ENCODE peak calls at places on chromosomes 6 and 20, in eight cellular contexts. V, P, G, E, B, I, O and H are unnamed samples.
A peak's percentile ranks its signal among the peaks of the same experiment; 100 is the strongest.

GRCh38 chr6:104887350-104887749 is 27.6 kb upstream of the HACE1 start:
- DNase-seq in E (peak; percentile 41), I (no peak), B (no peak), P (no peak), G (no peak), V (no peak), O (no peak), H (no peak)

GRCh38 chr6:28474441-28475219 is 31.3 kb upstream of the ZSCAN23 start:
- DNase-seq in G (no peak), O (peak; percentile 51), E (peak; percentile 86), V (no peak), I (no peak), B (no peak), P (peak; percentile 92), H (peak; percentile 48)

GRCh38 chr20:34017610-34018009 is 23.9 kb downstream of the RALY start:
- DNase-seq in E (no peak), G (no peak), I (no peak), O (no peak), P (peak; percentile 92), B (no peak), V (no peak), H (no peak)

GRCh38 chr20:19552144-19552895 is 205.7 kb upstream of the RIN2 start:
- DNase-seq in I (peak; percentile 74), B (peak; percentile 49), V (peak; percentile 85), O (no peak), P (no peak), G (no peak), E (no peak), H (peak; percentile 28)

GRCh38 chr6:37218061-37218460 is 39.5 kb upstream of the TBC1D22B start:
- DNase-seq in E (no peak), I (no peak), B (no peak), P (no peak), G (no peak), V (no peak), O (no peak), H (no peak)

GRCh38 chr6:109172096-109172495 is 76.8 kb downstream of the CEP57L1 start:
- DNase-seq in I (no peak), V (no peak), G (no peak), P (peak; percentile 32), O (no peak), E (no peak), B (no peak), H (no peak)

GRCh38 chr6:107082045-107082444 is 33.3 kb downstream of the BEND3 start:
- DNase-seq in G (no peak), P (no peak), E (no peak), V (no peak), I (no peak), B (no peak), O (peak; percentile 12), H (no peak)

GRCh38 chr6:37579444-37580067 is 79.9 kb upstream of the CCDC167 start:
- DNase-seq in P (no peak), E (no peak), O (no peak), G (no peak), B (no peak), I (no peak), V (no peak), H (no peak)

GRCh38 chr6:130858498-130859160 is 31.4 kb downstream of the SMLR1 start:
- DNase-seq in E (no peak), O (no peak), V (no peak), P (no peak), B (no peak), I (no peak), G (no peak), H (no peak)

GRCh38 chr6:36791553-36792171 is 47.6 kb downstream of the CPNE5 start:
- DNase-seq in B (no peak), V (no peak), E (no peak), I (no peak), O (no peak), G (no peak), P (no peak), H (no peak)

GRCh38 chr20:51204794-51205193 is 181.9 kb upstream of the KCNG1 start:
- DNase-seq in P (no peak), G (no peak), B (no peak), I (no peak), E (no peak), V (no peak), O (no peak), H (no peak)

GRCh38 chr20:51204051-51204450 is 181.1 kb upstream of the KCNG1 start:
- DNase-seq in G (no peak), O (no peak), I (no peak), V (no peak), E (no peak), B (no peak), P (no peak), H (no peak)

GRCh38 chr20:51211191-51211590 is 188.3 kb upstream of the KCNG1 start:
- DNase-seq in V (peak; percentile 7), G (no peak), E (no peak), I (no peak), P (no peak), O (no peak), B (no peak), H (no peak)

GRCh38 chr20:51208162-51208561 is 185.3 kb upstream of the KCNG1 start:
- DNase-seq in I (no peak), B (no peak), G (no peak), E (no peak), V (peak; percentile 20), O (no peak), P (no peak), H (no peak)

DNA sequence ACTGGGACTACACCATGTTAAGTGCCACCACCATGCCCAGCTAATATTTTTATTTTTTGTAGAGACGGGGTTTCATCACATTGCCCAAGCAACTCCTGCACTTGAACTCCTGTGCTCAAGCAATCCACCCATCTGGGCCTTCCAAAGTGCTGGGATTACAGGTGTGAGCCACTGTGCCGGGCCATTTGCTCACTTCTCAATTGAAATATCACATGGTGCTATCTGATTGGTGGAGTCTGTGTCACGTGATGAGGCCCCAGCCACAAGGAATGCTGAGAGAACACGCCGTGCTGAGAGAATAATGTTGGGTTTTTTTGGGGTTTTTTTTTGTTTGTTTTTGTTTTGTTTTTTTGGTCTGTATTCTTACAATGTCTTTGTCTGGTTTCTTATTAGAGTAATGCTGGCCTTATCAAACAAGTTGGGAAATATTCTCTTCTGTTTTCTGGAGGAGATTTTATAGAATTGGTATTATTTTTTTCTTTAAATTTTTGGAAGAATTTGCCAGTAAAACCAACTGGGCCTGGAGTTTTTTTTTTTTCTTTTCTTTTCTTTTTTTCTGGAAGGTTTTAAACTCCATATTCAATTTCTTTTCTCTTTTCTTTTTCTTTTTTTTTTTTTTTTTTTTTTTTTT is 183.2 kb upstream of the KCNG1 start:
- DNase-seq in E (no peak), B (no peak), G (no peak), I (no peak), V (peak; percentile 30), O (no peak), P (no peak), H (no peak)
- TF ChIP-seq CTCF in E (no peak), B (no peak), G (no peak), I (no peak), V (no peak), O (no peak), P (no peak), H (no peak)

GRCh38 chr6:32430179-32430578 is 9.5 kb upstream of the HLA-DRA start:
- DNase-seq in E (no peak), V (no peak), G (no peak), B (no peak), I (no peak), P (no peak), O (no peak), H (no peak)

GRCh38 chr6:32427934-32428474 is 11.7 kb upstream of the HLA-DRA start:
- DNase-seq in O (no peak), I (no peak), E (no peak), P (no peak), B (no peak), V (no peak), G (no peak), H (no peak)

GRCh38 chr6:32431142-32431541 is 8.5 kb upstream of the HLA-DRA start:
- DNase-seq in I (no peak), P (no peak), B (no peak), V (no peak), O (no peak), G (no peak), E (no peak), H (no peak)

GRCh38 chr6:32427218-32427617 is 12.5 kb upstream of the HLA-DRA start:
- DNase-seq in P (no peak), O (no peak), V (no peak), I (no peak), B (no peak), G (no peak), E (no peak), H (no peak)

GRCh38 chr6:32432050-32432450 is 7.6 kb upstream of the HLA-DRA start:
- DNase-seq in I (no peak), G (no peak), V (no peak), B (no peak), P (peak; percentile 25), O (no peak), E (peak; percentile 10), H (no peak)
- TF ChIP-seq CTCF in I (no peak), G (peak; percentile 64), V (peak; percentile 74), B (no peak), P (peak; percentile 78), O (peak; percentile 40), E (peak; percentile 44), H (peak; percentile 82)

DNA sequence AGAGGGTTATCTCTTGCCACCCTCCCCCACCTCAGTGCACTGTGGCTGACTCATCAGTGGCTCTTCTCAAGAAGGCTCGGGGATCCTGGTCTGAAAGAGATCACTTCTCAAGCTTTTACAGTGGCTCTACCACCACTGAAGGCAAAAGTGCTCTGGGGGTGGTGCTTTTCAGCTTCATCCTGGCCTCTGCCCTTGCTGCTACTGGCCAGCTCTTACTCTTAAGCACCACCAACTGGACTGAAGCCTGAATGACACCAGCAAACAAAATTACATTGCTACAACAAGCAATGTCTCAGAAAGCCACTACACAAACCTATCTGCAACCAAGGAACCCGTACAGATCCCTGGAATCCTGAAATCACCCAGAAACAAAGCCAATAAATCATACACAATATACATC is 402.1 kb downstream of the EPHA7 start:
- DNase-seq in O (no peak), P (no peak), V (peak; percentile 74), B (no peak), G (no peak), E (peak; percentile 10), I (peak; percentile 30), H (no peak)
- TF ChIP-seq CTCF in O (peak; percentile 15), P (no peak), V (peak; percentile 69), B (no peak), G (no peak), E (peak; percentile 52), I (no peak), H (peak; percentile 22)

GRCh38 chr20:62011938-62012534 is 53.6 kb downstream of the TAF4 start:
- DNase-seq in P (no peak), B (no peak), G (no peak), I (no peak), V (no peak), O (no peak), E (no peak), H (no peak)

GRCh38 chr20:62012631-62013030 is 53.0 kb downstream of the TAF4 start:
- DNase-seq in B (no peak), V (no peak), E (no peak), I (no peak), G (no peak), P (no peak), O (no peak), H (no peak)

GRCh38 chr20:62015445-62016288 is 50.0 kb downstream of the TAF4 start:
- DNase-seq in G (no peak), B (no peak), E (no peak), P (no peak), I (no peak), O (no peak), V (no peak), H (no peak)

GRCh38 chr20:62014889-62015375 is 50.7 kb downstream of the TAF4 start:
- DNase-seq in O (no peak), V (no peak), B (no peak), E (no peak), I (no peak), G (no peak), P (no peak), H (no peak)

GRCh38 chr20:62014488-62014775 is 51.2 kb downstream of the TAF4 start:
- DNase-seq in B (no peak), P (no peak), E (no peak), I (no peak), V (no peak), O (no peak), G (no peak), H (no peak)
- TF ChIP-seq CTCF in B (no peak), P (no peak), E (no peak), I (no peak), V (no peak), O (no peak), G (no peak), H (no peak)